ENCODE peak calls at places on chromosomes 13 and 19, in seven cellular contexts. N is OCI-LY7, P is GM20000, S is tibial nerve, O is Calu3, I is left ventricle myocardium inferior, Z is fibroblast of pulmonary artery. H is an unnamed sample.

GRCh38 chr13:26983533-26984315 is 187.9 kb downstream of the USP12 start:
- DNase-seq in N (no peak), P (no peak), S (no peak), O (no peak), I (no peak), Z (no peak), H (no peak)

GRCh38 chr19:5595129-5595528 is 27.4 kb upstream of the TINCR start:
- DNase-seq in N (no peak), P (no peak), S (no peak), O (no peak), I (no peak), Z (no peak), H (no peak)

GRCh38 chr13:33347866-33348265 is 62.3 kb upstream of the STARD13 start:
- DNase-seq in N (no peak), P (no peak), S (no peak), O (no peak), I (no peak), Z (no peak), H (no peak)

GRCh38 chr13:49635599-49636433 is 7.5 kb downstream of the ARL11 start:
- DNase-seq in N (no peak), P (peak), S (no peak), O (no peak), I (no peak), Z (peak), H (no peak)

GRCh38 chr13:100646030-100646673 is 28.4 kb downstream of the TMTC4 start:
- DNase-seq in N (no peak), P (no peak), S (no peak), O (peak), I (no peak), Z (peak), H (no peak)

GRCh38 chr13:91372813-91373420 is 25.4 kb downstream of the MIR17HG start:
- DNase-seq in N (no peak), P (no peak), S (no peak), O (no peak), I (no peak), Z (no peak), H (no peak)

GRCh38 chr19:38942471-38943181 is 11.9 kb downstream of the MRPS12 start:
- DNase-seq in N (no peak), P (no peak), S (no peak), O (no peak), I (no peak), Z (no peak), H (no peak)

GRCh38 chr13:52797176-52797575 is 51.3 kb downstream of the PCDH8 start:
- DNase-seq in N (no peak), P (no peak), S (no peak), O (no peak), I (no peak), Z (no peak), H (no peak)

GRCh38 chr13:44007451-44007850 is 127.7 kb downstream of the LACC1 start:
- DNase-seq in N (no peak), P (no peak), S (no peak), O (no peak), I (no peak), Z (no peak), H (no peak)

GRCh38 chr19:16285769-16286564 is 38.7 kb upstream of the KLF2 start:
- DNase-seq in N (no peak), P (no peak), S (no peak), O (no peak), I (no peak), Z (no peak), H (no peak)

GRCh38 chr13:78254113-78254512 is 335.5 kb upstream of the EDNRB start:
- DNase-seq in N (no peak), P (no peak), S (no peak), O (no peak), I (no peak), Z (no peak), H (no peak)

GRCh38 chr13:39406688-39407087 is 196.3 kb downstream of the LHFPL6 start:
- DNase-seq in N (peak), P (peak), S (no peak), O (no peak), I (no peak), Z (no peak), H (peak)

GRCh38 chr19:40089462-40089861 is 1.3 kb downstream of the ZNF780A start:
- DNase-seq in N (peak), P (no peak), S (no peak), O (peak), I (no peak), Z (peak), H (no peak)

GRCh38 chr13:99136427-99136954 is 64.2 kb upstream of the UBAC2 start:
- DNase-seq in N (no peak), P (no peak), S (no peak), O (no peak), I (no peak), Z (no peak), H (no peak)

GRCh38 chr13:33016414-33017409 is at the start of gene KL:
- DNase-seq in N (no peak), P (peak), S (peak), O (peak), I (peak), Z (no peak), H (peak)

GRCh38 chr13:35712907-35713685 is 236.6 kb upstream of the MAB21L1 start:
- DNase-seq in N (no peak), P (no peak), S (no peak), O (no peak), I (no peak), Z (peak), H (no peak)

GRCh38 chr19:35592226-35592625 is 6.3 kb downstream of the PMIS2 start:
- DNase-seq in N (peak), P (peak), S (no peak), O (peak), I (no peak), Z (peak), H (peak)

GRCh38 chr13:76790519-76791289 is 95.5 kb downstream of the KCTD12 start:
- DNase-seq in N (no peak), P (no peak), S (no peak), O (no peak), I (no peak), Z (peak), H (no peak)

GRCh38 chr19:10812902-10813404 is 23.1 kb downstream of the TMED1 start:
- DNase-seq in N (no peak), P (no peak), S (no peak), O (no peak), I (no peak), Z (peak), H (no peak)

GRCh38 chr13:109803822-109804221 is 17.4 kb upstream of the IRS2 start:
- DNase-seq in N (no peak), P (no peak), S (no peak), O (no peak), I (no peak), Z (no peak), H (no peak)

GRCh38 chr13:25065974-25066770 is 29.8 kb upstream of the PABPC3 start:
- DNase-seq in N (no peak), P (no peak), S (no peak), O (no peak), I (no peak), Z (no peak), H (no peak)

GRCh38 chr13:25064396-25064795 is 31.5 kb upstream of the PABPC3 start:
- DNase-seq in N (no peak), P (no peak), S (no peak), O (no peak), I (no peak), Z (no peak), H (no peak)

GRCh38 chr13:25059943-25060342 is 36.0 kb upstream of the PABPC3 start:
- DNase-seq in N (no peak), P (no peak), S (no peak), O (no peak), I (no peak), Z (no peak), H (no peak)

GRCh38 chr13:25059166-25059565 is 36.8 kb upstream of the PABPC3 start:
- DNase-seq in N (no peak), P (no peak), S (no peak), O (no peak), I (no peak), Z (no peak), H (no peak)

GRCh38 chr13:25062479-25062878 is 33.5 kb upstream of the PABPC3 start:
- DNase-seq in N (no peak), P (no peak), S (no peak), O (no peak), I (no peak), Z (no peak), H (no peak)
- TF ChIP-seq CTCF in N (peak), P (no peak), S (no peak), O (no peak), I (no peak), Z (no peak), H (no peak)

GRCh38 chr19:55097864-55098715 is 19.3 kb downstream of the PPP1R12C start:
- DNase-seq in N (no peak), P (peak), S (no peak), O (no peak), I (no peak), Z (no peak), H (no peak)

GRCh38 chr19:55096061-55096701 is 20.5 kb downstream of the EPS8L1 start:
- DNase-seq in N (peak), P (peak), S (no peak), O (no peak), I (no peak), Z (no peak), H (no peak)

GRCh38 chr19:55092423-55093318 is 17.0 kb downstream of the EPS8L1 start:
- DNase-seq in N (no peak), P (no peak), S (no peak), O (no peak), I (no peak), Z (no peak), H (no peak)

GRCh38 chr19:55094456-55095259 is 19.0 kb downstream of the EPS8L1 start:
- DNase-seq in N (no peak), P (no peak), S (no peak), O (no peak), I (no peak), Z (no peak), H (no peak)

GRCh38 chr19:55095260-55096060 is 19.8 kb downstream of the EPS8L1 start:
- DNase-seq in N (no peak), P (no peak), S (no peak), O (no peak), I (no peak), Z (no peak), H (no peak)
- TF ChIP-seq CTCF in N (no peak), P (no peak), S (no peak), O (no peak), I (no peak), Z (no peak), H (no peak)

GRCh38 chr13:114143806-114144605 is 11.6 kb upstream of the RASA3 start:
- DNase-seq in N (peak), P (peak), S (no peak), O (no peak), I (no peak), Z (no peak), H (peak)
- TF ChIP-seq CTCF in N (peak), P (peak), S (no peak), O (no peak), I (no peak), Z (no peak), H (no peak)

DNA sequence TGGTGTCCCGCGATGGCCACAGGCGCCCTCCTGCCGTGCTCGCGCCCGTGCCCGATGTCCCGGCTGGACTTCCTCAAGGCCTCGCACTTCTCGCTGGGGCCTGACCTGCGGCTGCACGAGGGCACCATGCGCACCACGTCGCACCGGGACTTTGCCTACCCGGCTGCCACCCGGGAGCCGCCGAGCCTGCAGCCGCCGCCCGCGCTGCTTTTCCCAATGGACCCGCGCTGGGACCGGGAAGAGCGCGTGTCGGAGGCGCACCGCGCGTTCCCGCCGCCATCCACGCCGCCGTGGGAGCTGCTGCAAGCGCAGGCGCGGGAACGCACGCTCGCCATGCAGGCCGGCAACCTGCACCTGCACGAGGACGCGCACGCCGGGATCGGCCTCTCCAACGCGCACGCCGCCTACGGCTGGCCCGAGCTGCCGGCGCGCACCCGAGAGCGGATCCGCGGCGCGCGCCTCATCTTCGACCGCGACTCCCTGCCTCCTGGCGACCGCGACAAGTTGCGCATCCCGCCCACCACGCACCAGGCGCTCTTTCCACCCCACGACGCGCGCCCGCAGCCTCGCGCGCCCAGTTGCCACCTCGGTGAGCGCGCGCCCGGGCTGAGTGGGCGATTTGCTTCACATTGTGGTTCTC is 12.1 kb upstream of the PEX11G start:
- DNase-seq in N (no peak), P (peak), S (no peak), O (peak), I (no peak), Z (no peak), H (peak)
- TF ChIP-seq CTCF in N (no peak), P (no peak), S (no peak), O (peak), I (no peak), Z (no peak), H (no peak)

GRCh38 chr19:47523473-47523872 is 8.6 kb upstream of the NAPA start:
- DNase-seq in N (peak), P (no peak), S (no peak), O (no peak), I (no peak), Z (no peak), H (no peak)

GRCh38 chr19:47520839-47521238 is 6.0 kb upstream of the NAPA start:
- DNase-seq in N (no peak), P (no peak), S (no peak), O (no peak), I (no peak), Z (no peak), H (no peak)

GRCh38 chr19:47520343-47520806 is 5.5 kb upstream of the NAPA start:
- DNase-seq in N (no peak), P (no peak), S (no peak), O (no peak), I (no peak), Z (no peak), H (no peak)

GRCh38 chr19:47518854-47519253 is 4.0 kb upstream of the NAPA start:
- DNase-seq in N (no peak), P (no peak), S (no peak), O (no peak), I (no peak), Z (no peak), H (no peak)

DNA sequence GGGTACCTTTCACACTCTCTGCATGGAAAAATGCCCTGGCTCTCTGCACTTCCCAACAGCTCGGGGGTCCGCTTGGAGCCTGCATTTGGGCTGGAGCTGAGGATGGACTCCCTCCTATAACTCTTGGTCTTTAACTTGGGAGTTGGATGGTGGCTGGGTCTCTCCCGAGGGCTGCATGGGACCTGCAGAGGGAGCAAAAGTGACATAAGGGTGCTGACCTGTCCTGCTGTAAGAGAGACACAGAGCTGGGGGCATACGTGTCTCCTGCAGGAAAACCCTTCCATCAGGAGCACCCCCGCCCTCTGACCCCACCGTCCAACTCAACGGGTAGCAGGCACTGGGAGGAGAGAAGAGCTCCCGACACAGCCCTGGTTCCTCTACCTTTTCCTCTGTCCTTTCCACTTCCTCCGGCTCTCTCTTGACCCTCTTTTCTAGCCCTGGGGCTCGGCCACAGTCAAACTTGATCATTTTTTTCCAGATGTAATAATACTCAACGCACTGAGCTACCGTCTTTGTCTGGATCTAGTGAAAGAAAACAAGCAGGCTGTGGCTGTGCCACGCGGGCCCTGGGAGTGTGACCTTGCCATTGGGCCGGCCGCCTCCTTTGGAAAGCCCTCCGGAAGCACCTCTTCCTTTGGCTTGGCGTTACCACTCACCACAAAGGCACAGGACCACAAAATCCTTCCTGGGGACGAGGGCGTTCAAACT is 6.8 kb upstream of the NAPA start:
- DNase-seq in N (no peak), P (no peak), S (no peak), O (no peak), I (no peak), Z (no peak), H (no peak)
- TF ChIP-seq CTCF in N (no peak), P (no peak), S (no peak), O (no peak), I (peak), Z (no peak), H (no peak)

GRCh38 chr19:33192010-33192409 is 2.1 kb upstream of the LRP3 start:
- DNase-seq in N (no peak), P (no peak), S (no peak), O (no peak), I (no peak), Z (no peak), H (peak)
- TF ChIP-seq CTCF in N (peak), P (no peak), S (no peak), O (no peak), I (no peak), Z (peak), H (no peak)

DNA sequence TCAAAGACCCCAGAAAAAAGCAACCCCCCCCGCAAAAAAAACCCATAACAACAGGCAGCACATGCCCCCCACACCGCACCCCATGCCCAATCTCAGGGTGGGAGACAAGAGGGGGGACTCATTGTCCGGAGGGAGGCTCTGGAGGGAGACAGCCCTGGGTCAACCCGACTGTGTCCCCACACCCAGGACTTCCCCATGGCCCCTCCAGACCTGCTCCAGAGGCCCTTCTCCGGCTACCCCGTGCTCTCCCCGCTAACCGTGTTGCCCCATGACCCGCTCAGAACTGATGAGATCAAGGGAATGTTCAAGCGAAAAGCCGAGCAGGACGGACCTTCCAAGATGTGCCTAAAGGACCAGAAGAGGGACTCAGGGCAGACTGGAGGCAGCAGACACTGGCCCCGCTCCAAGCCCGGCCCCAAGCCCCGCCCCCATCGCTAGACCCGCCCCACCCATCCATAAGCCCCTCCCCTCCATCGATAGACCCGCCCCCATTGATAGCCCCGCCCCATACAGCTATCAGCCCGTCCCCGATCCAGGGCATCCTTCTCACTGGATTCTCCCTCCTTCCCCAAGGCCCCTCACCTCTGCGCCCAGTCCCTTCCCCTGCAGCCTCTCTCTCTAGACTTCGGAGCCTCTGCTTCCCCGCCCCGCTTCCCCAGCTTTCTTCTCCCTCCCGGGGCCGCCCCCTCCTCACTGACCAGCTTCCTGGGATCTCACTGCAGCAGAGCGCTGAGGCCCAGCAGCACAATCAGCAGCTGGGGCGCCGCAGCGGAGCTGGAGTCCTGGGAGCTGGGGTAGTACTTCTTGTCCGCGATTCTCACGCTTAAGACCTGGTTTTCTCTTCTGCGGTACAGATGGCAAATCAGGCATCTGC is 2.2 kb downstream of the BST2 start:
- DNase-seq in N (peak), P (peak), S (no peak), O (no peak), I (no peak), Z (no peak), H (peak)
- TF ChIP-seq CTCF in N (no peak), P (no peak), S (no peak), O (no peak), I (no peak), Z (no peak), H (no peak)

DNA sequence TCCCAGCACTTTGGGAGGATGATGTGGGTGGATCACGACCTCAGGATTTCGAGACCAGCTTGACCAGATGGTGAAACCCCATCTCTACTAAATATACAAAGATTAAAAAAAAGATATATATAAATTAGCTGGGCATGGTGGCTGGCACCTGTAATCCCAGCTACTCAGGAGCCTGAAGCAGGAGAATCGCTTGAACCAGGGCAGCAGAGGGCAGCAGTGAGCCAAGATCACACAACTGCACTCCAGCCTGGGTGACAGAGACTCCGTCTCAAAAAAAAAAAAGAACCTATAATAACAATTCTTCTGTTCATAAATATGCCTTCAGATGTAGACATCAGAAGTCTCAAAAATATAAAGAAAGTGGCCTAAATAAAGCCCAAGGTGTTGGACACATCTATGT is 7.6 kb downstream of the ZNF737 start:
- DNase-seq in N (no peak), P (no peak), S (no peak), O (no peak), I (no peak), Z (no peak), H (no peak)
- TF ChIP-seq CTCF in N (peak), P (no peak), S (no peak), O (no peak), I (peak), Z (no peak), H (no peak)

DNA sequence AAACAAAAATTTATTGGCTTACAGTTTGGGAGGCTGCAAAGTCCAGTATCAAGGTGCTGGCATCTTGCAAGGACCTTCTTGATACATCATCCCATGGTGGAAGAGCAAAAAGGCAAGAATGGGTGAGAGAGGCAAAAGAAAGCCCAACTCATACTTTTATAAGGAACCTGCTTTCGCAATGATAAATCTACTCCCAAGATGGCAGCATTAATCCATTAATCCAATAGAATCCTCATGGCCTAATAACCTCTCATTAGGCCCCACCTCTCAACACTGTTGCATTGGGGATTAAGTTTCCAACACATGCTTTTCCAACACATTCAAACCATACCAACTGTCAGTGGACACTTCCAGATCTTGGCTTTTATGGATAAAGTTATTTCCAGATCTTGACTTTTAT is 48.7 kb upstream of the ZNF507 start:
- DNase-seq in N (no peak), P (no peak), S (no peak), O (no peak), I (no peak), Z (no peak), H (no peak)
- TF ChIP-seq CTCF in N (no peak), P (no peak), S (no peak), O (no peak), I (no peak), Z (no peak), H (no peak)

H was measured in GM13976.